ENCODE peak calls at places on chromosome 11, in ten cellular contexts. E is endothelial cell, P is lower lobe of right lung, M is fibroblast of the aortic adventitia, U is tibial artery, I is prostate gland, Z is progenitor cell of endocrine pancreas, Q is B cell, F is GM23338, T is AG10803. R is an unnamed sample.

GRCh38 chr11:12808519-12808918 is 134.3 kb downstream of the TEAD1 start:
- DNase-seq in F (no peak), Q (no peak), T (peak; percentile 58), M (peak; percentile 46), P (no peak), I (no peak), Z (no peak), U (no peak), E (no peak), R (no peak)

GRCh38 chr11:2122907-2123627 is 16.1 kb downstream of the IGF2 start:
- DNase-seq in T (no peak), Z (no peak), F (no peak), I (no peak), E (no peak), U (no peak), P (peak; percentile 25), M (no peak), Q (no peak), R (no peak)

GRCh38 chr11:108559904-108560303 is 33.7 kb downstream of the EXPH5 start:
- DNase-seq in Q (no peak), E (no peak), P (no peak), M (peak; percentile 76), I (no peak), Z (no peak), T (peak; percentile 99), U (no peak), F (no peak), R (no peak)

GRCh38 chr11:80586464-80586863 is 1145.6 kb upstream of the TENM4 start:
- DNase-seq in E (no peak), M (peak; percentile 27), T (no peak), Q (no peak), P (no peak), F (no peak), I (no peak), U (no peak), Z (no peak), R (no peak)

GRCh38 chr11:112610494-112610893 is 349.8 kb upstream of the PLET1 start:
- DNase-seq in Z (no peak), P (no peak), Q (no peak), F (no peak), T (no peak), U (no peak), E (no peak), M (peak; percentile 37), I (no peak), R (no peak)

GRCh38 chr11:47907499-47907898 is 59.3 kb upstream of the NUP160 start:
- DNase-seq in E (no peak), F (no peak), P (no peak), I (no peak), M (peak; percentile 70), T (peak; percentile 42), U (no peak), Q (no peak), Z (no peak), R (no peak)

GRCh38 chr11:18720086-18720810 is 5.7 kb downstream of the IGSF22 start:
- DNase-seq in Z (no peak), I (no peak), M (peak; percentile 62), Q (no peak), T (peak; percentile 30), U (no peak), F (no peak), P (no peak), E (no peak), R (no peak)

GRCh38 chr11:75563978-75564552 is 2.0 kb downstream of the SERPINH1 start:
- DNase-seq in I (no peak), T (peak; percentile 90), P (no peak), Z (peak; percentile 60), U (peak; percentile 66), Q (no peak), M (peak; percentile 89), F (peak; percentile 91), E (peak; percentile 74), R (no peak)

GRCh38 chr11:91081440-91082088 is 858.7 kb upstream of the CHORDC1 start:
- DNase-seq in I (no peak), U (peak; percentile 21), Q (no peak), E (no peak), T (peak; percentile 3), P (no peak), M (peak; percentile 25), Z (no peak), F (no peak), R (no peak)

GRCh38 chr11:130403301-130403804 is 25.1 kb downstream of the ADAMTS8 start:
- DNase-seq in U (peak; percentile 57), Q (no peak), P (no peak), I (no peak), Z (no peak), E (no peak), T (peak; percentile 90), M (peak; percentile 87), F (peak; percentile 51), R (no peak)

GRCh38 chr11:134742228-134742612 is 330.2 kb upstream of the B3GAT1 start:
- DNase-seq in M (peak; percentile 6), F (no peak), P (no peak), I (no peak), Q (no peak), T (no peak), U (no peak), Z (no peak), E (no peak), R (no peak)

GRCh38 chr11:100890779-100891178 is 203.7 kb downstream of the ARHGAP42 start:
- DNase-seq in E (no peak), U (peak; percentile 29), I (no peak), Z (no peak), F (no peak), T (peak; percentile 98), Q (no peak), P (no peak), M (peak; percentile 88), R (no peak)

GRCh38 chr11:38089728-38090127 is 1491.7 kb upstream of the RAG2 start:
- DNase-seq in P (no peak), Q (no peak), Z (no peak), E (no peak), U (no peak), M (peak; percentile 17), F (no peak), I (no peak), T (no peak), R (no peak)

GRCh38 chr11:67378544-67378943 is 5.1 kb upstream of the CLCF1 start:
- DNase-seq in Q (no peak), T (no peak), U (no peak), Z (no peak), F (no peak), M (no peak), I (no peak), E (no peak), P (no peak), R (peak; percentile 39)

GRCh38 chr11:67379061-67380058 is 6.0 kb upstream of the CLCF1 start:
- DNase-seq in E (no peak), I (no peak), M (peak; percentile 62), P (no peak), F (no peak), T (peak; percentile 59), Z (no peak), U (no peak), Q (no peak), R (peak; percentile 41)

GRCh38 chr11:67384851-67385366 is 6.9 kb upstream of the RAD9A start:
- DNase-seq in E (no peak), T (peak; percentile 46), Z (no peak), Q (no peak), M (peak; percentile 58), I (no peak), U (no peak), F (no peak), P (no peak), R (no peak)

GRCh38 chr11:67382481-67383136 is 9.2 kb upstream of the RAD9A start:
- DNase-seq in M (peak; percentile 84), Z (peak; percentile 70), T (peak; percentile 70), U (peak; percentile 78), P (peak; percentile 85), I (peak; percentile 79), F (peak; percentile 85), Q (peak; percentile 74), E (peak; percentile 88), R (peak; percentile 78)

GRCh38 chr11:67381244-67381972 is 8.0 kb upstream of the CLCF1 start:
- DNase-seq in T (no peak), E (no peak), I (no peak), F (no peak), U (no peak), Q (no peak), Z (no peak), P (no peak), M (no peak), R (peak; percentile 36)
- TF ChIP-seq CTCF in T (no peak), E (no peak), I (no peak), F (no peak), U (no peak), Q (peak; percentile 33), Z (no peak), P (no peak), M (no peak), R (peak; percentile 27)

GRCh38 chr11:126113515-126113957 is 50.9 kb upstream of the CDON start:
- DNase-seq in I (peak; percentile 93), P (peak; percentile 88), T (peak; percentile 99), Q (no peak), M (peak; percentile 99), Z (no peak), F (no peak), E (no peak), U (peak; percentile 95), R (no peak)
- TF ChIP-seq CTCF in I (no peak), P (no peak), T (peak; percentile 22), Q (no peak), M (no peak), Z (no peak), F (no peak), E (no peak), U (peak; percentile 15), R (no peak)

DNA sequence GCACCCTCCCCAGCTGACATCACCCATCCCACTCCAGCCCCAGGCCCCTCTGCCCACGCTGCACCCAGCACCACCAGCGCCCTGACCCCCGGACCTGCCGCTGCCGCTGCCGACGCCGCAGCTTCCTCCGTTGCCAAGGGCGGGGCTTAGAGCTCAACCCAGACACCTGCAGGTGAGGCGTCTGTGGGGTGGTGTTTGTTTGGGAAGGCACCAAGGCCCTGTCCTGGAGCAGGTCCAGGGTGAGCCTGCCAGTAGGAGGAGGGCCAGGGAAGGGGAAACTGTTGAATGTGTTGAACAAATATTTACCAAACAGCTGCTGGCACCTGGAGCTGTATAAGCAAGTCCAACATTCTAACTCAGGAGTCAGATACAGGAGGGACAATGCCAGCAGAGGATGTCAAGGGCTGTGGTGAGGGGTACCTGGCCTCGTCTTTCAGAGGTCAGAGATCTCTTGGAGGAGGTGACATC is 3.1 kb downstream of the VEGFB start:
- DNase-seq in F (no peak), Z (no peak), P (peak; percentile 88), U (no peak), I (peak; percentile 95), T (no peak), M (no peak), Q (no peak), E (no peak), R (no peak)
- TF ChIP-seq CTCF in F (no peak), Z (no peak), P (no peak), U (no peak), I (no peak), T (no peak), M (no peak), Q (no peak), E (no peak), R (no peak)

DNA sequence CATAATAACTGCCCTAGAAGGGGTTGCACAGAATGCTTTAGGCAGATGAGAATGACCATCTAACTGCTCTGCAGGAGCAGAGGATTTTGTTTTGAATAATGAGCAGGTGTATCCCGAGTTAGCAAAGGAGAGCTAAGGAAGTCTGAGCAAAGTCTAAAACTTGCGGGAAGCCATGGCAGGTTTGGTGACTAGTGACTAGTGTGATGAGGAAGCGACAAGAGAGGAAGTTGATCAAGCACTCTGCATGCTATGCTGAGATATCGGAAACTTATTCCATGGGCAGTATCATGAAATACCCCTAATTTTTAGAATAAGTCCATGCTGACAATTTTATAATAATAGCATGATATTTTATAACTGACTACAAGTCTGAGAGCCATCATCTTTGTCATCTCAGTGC is 12.9 kb downstream of the OLFML1 start:
- DNase-seq in M (no peak), F (no peak), U (no peak), I (no peak), E (no peak), Z (no peak), T (no peak), Q (no peak), P (no peak), R (peak; percentile 53)
- TF ChIP-seq CTCF in M (no peak), F (no peak), U (no peak), I (no peak), E (no peak), Z (no peak), T (no peak), Q (no peak), P (no peak), R (no peak)

R was measured in CD14-positive monocyte.